ENCODE peak calls at places on chromosomes 7 and 10, in six cellular contexts. P is progenitor cell of endocrine pancreas; L is hypothalamus; Q is activated naive CD4-positive, alpha-beta T cell; U is Peyer's patch; K is GM04503. Z is an unnamed sample.
A peak's percentile ranks its signal among the peaks of the same experiment; 100 is the strongest.

GRCh38 chr10:35464805-35465456 is 128.6 kb downstream of the CCNY start:
- DNase-seq in K (peak; percentile 30), P (no peak), U (no peak), L (no peak), Q (no peak), Z (no peak)

GRCh38 chr10:31062856-31063255 is 31.2 kb upstream of the ZNF438 start:
- DNase-seq in Q (no peak), P (no peak), L (no peak), K (no peak), U (no peak), Z (no peak)

GRCh38 chr10:84363434-84363833 is 35.0 kb downstream of the CCSER2 start:
- DNase-seq in K (no peak), L (no peak), P (no peak), U (no peak), Q (no peak), Z (no peak)

GRCh38 chr7:128347573-128348147 is 4.0 kb upstream of the RBM28 start:
- DNase-seq in K (no peak), L (peak; percentile 63), P (no peak), U (no peak), Q (no peak), Z (no peak)

GRCh38 chr7:113087278-113087998 is 811 bp upstream of the GPR85 start:
- DNase-seq in L (no peak), Q (no peak), U (no peak), K (peak; percentile 73), P (no peak), Z (peak; percentile 65)

GRCh38 chr10:115001506-115002381 is 63.7 kb downstream of the TRUB1 start:
- DNase-seq in P (no peak), K (no peak), U (peak; percentile 46), Q (no peak), L (peak; percentile 4), Z (no peak)

GRCh38 chr7:15620491-15621185 is 58.8 kb upstream of the AGMO start:
- DNase-seq in P (no peak), U (no peak), L (no peak), K (no peak), Q (no peak), Z (no peak)

GRCh38 chr7:136728945-136729344 is 139.5 kb upstream of the CHRM2 start:
- DNase-seq in P (no peak), L (no peak), K (no peak), Q (no peak), U (no peak), Z (no peak)